ENCODE peak calls at places on chromosomes 7 and 10, in five cellular contexts. One of them, this sample, is unnamed.

GRCh38 chr7:150927954-150928340 is 50.2 kb downstream of the KCNH2 start:
- DNase-seq in HCT116: peak
- DNase-seq in GM12878: no peak
- DNase-seq in K562: peak
- DNase-seq in HepG2: no peak
- DNase-seq in this sample: no peak

GRCh38 chr10:17235136-17235535 is 7.1 kb downstream of the VIM start:
- DNase-seq in HepG2: no peak
- DNase-seq in K562: peak
- DNase-seq in GM12878: no peak
- DNase-seq in HCT116: no peak
- DNase-seq in this sample: peak

GRCh38 chr10:126199221-126199998 is 188.9 kb downstream of the ADAM12 start:
- DNase-seq in HepG2: no peak
- DNase-seq in GM12878: no peak
- DNase-seq in HCT116: peak
- DNase-seq in K562: peak
- DNase-seq in this sample: no peak

GRCh38 chr10:78856421-78856820 is 212.3 kb upstream of the ZMIZ1 start:
- DNase-seq in HepG2: no peak
- DNase-seq in GM12878: no peak
- DNase-seq in K562: no peak
- DNase-seq in HCT116: no peak
- DNase-seq in this sample: no peak

GRCh38 chr7:25763461-25763860 is 388.5 kb upstream of the NFE2L3 start:
- DNase-seq in K562: no peak
- DNase-seq in GM12878: no peak
- DNase-seq in HepG2: no peak
- DNase-seq in HCT116: no peak
- DNase-seq in this sample: no peak

GRCh38 chr7:12004547-12004946 is 172.5 kb upstream of the THSD7A start:
- DNase-seq in HepG2: no peak
- DNase-seq in K562: no peak
- DNase-seq in GM12878: no peak
- DNase-seq in HCT116: no peak
- DNase-seq in this sample: no peak

GRCh38 chr7:158999496-158999895 is 143.1 kb downstream of the DYNC2I1 start:
- DNase-seq in K562: no peak
- DNase-seq in HepG2: no peak
- DNase-seq in HCT116: no peak
- DNase-seq in GM12878: no peak
- DNase-seq in this sample: no peak

GRCh38 chr10:84336406-84336805 is 8.0 kb downstream of the CCSER2 start:
- DNase-seq in K562: no peak
- DNase-seq in GM12878: no peak
- DNase-seq in HCT116: no peak
- DNase-seq in HepG2: no peak
- DNase-seq in this sample: peak

GRCh38 chr7:21777916-21778315 is 167.8 kb downstream of the CDCA7L start:
- DNase-seq in GM12878: no peak
- DNase-seq in HCT116: no peak
- DNase-seq in K562: no peak
- DNase-seq in HepG2: no peak
- DNase-seq in this sample: no peak

GRCh38 chr7:151796871-151797270 is 80.0 kb downstream of the PRKAG2 start:
- DNase-seq in HCT116: no peak
- DNase-seq in K562: no peak
- DNase-seq in GM12878: no peak
- DNase-seq in HepG2: no peak
- DNase-seq in this sample: no peak

GRCh38 chr7:144468990-144469732 is 65.7 kb upstream of the NOBOX start:
- DNase-seq in HepG2: no peak
- DNase-seq in K562: no peak
- DNase-seq in HCT116: no peak
- DNase-seq in GM12878: no peak
- DNase-seq in this sample: no peak

GRCh38 chr10:97332586-97333350 is 1.8 kb downstream of the FRAT2 start:
- DNase-seq in HepG2: peak
- DNase-seq in GM12878: no peak
- DNase-seq in HCT116: no peak
- DNase-seq in K562: peak
- DNase-seq in this sample: peak

GRCh38 chr7:123828805-123829204 is 16.2 kb upstream of the HYAL4 start:
- DNase-seq in GM12878: no peak
- DNase-seq in HCT116: no peak
- DNase-seq in K562: no peak
- DNase-seq in HepG2: no peak
- DNase-seq in this sample: no peak

GRCh38 chr10:45410489-45410806 is 36.4 kb downstream of the ALOX5 start:
- DNase-seq in K562: no peak
- DNase-seq in GM12878: no peak
- DNase-seq in HepG2: no peak
- DNase-seq in HCT116: no peak
- DNase-seq in this sample: no peak

GRCh38 chr10:45409782-45410181 is 35.8 kb downstream of the ALOX5 start:
- DNase-seq in K562: peak
- DNase-seq in GM12878: no peak
- DNase-seq in HepG2: no peak
- DNase-seq in HCT116: no peak
- DNase-seq in this sample: no peak

GRCh38 chr10:45411607-45411940 is 37.6 kb downstream of the ALOX5 start:
- DNase-seq in GM12878: no peak
- DNase-seq in HCT116: no peak
- DNase-seq in K562: no peak
- DNase-seq in HepG2: no peak
- DNase-seq in this sample: no peak

GRCh38 chr10:45408421-45409319 is 34.7 kb downstream of the ALOX5 start:
- DNase-seq in HepG2: no peak
- DNase-seq in HCT116: no peak
- DNase-seq in GM12878: no peak
- DNase-seq in K562: peak
- DNase-seq in this sample: no peak

DNA sequence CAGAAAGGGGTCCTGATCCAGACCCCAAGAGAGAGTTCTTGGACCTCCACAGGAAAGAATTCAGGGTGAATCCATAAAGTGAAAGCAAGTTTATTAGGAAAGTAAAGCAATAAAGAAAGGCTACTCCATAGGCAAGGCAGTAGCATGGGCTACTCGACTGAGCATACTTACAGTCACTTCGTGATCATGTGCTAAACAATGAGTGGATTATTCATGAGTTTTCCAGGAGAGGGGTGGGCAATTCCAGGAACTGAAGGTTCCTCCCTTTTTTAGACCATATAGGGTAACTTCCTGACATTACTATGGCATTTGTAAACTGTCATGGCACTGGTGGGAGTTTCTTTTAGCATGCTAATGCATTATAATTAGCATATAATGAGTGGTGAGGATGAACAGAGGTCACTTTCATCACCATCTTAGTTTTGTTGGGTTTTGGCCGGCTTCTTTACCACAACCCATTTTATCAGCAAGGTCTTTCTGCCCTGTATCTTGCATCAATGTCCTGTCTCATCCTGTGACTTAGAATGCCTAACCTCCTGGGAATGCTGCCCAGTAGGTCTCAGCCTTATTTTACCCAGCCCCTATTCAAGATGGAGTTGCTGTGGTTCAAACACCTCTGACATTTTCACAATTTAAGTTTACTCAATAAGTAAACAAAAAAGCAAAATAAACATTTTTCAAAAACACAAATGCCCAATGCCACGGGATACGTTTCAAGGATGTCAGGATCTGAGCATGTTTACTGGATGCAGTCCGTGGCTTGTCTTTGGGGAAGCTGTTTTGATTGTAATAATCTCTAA is 37.0 kb downstream of the ALOX5 start:
- DNase-seq in HepG2: no peak
- DNase-seq in HCT116: no peak
- DNase-seq in K562: peak
- DNase-seq in GM12878: no peak
- DNase-seq in this sample: no peak
- TF ChIP-seq REST in HepG2: no peak
- TF ChIP-seq REST in HCT116: no peak
- TF ChIP-seq REST in K562: peak
- TF ChIP-seq REST in GM12878: no peak
- TF ChIP-seq REST in this sample: no peak

DNA sequence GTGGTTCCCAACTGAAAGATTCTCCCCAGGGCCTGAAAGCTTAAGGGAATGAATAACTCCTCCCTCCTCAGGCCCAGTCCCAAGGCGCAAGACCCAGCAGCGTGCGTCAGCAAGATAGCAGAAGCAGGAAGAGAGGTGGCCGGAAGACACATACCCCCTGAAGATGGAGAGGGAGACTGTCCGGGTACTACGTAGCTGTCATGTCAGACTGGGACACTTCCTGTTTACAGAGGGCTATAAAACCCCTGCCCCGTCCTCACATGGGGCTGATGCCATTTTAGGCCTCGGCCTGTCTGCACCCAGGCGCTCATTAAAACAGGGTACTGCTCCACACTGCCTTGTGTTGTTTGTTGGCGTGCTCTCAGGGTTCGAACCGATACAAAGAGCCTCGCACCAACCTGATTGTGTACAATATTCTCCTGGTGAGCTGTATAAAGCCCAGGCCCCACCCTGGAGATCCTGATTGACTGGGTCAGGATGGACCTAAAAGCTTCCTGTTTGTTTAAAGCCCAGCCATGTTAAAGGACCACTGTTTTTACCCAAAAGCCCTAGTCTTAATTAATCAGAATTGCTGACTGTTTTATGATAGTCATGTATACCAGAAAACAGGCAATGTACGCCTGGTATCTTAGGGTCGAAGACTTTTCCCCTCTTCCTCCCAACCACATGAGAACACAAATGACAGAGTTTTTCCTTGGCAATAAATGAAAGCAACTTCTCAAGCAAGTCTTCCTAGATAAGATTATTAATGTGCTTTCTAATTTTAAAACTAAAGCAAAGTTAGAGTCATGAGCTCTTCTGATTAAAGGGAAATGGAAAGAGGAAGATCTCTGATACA is 251.5 kb downstream of the DOCK4 start:
- DNase-seq in K562: peak
- DNase-seq in HCT116: no peak
- DNase-seq in GM12878: no peak
- DNase-seq in HepG2: no peak
- DNase-seq in this sample: no peak
- TF ChIP-seq EZH2 in K562: no peak
- TF ChIP-seq EZH2 in HCT116: no peak
- TF ChIP-seq EZH2 in GM12878: no peak
- TF ChIP-seq EZH2 in HepG2: no peak
- TF ChIP-seq EZH2 in this sample: no peak

GRCh38 chr7:76086070-76086469 is 38.2 kb downstream of the MDH2 start:
- DNase-seq in GM12878: no peak
- DNase-seq in HepG2: no peak
- DNase-seq in K562: no peak
- DNase-seq in HCT116: no peak
- DNase-seq in this sample: no peak
- H2AFZ ChIP-seq in GM12878: no peak
- H2AFZ ChIP-seq in HepG2: no peak
- H2AFZ ChIP-seq in K562: no peak
- H2AFZ ChIP-seq in HCT116: no peak
- H2AFZ ChIP-seq in this sample: no peak

GRCh38 chr7:157233677-157234076 is 95.0 kb downstream of the UBE3C start:
- DNase-seq in GM12878: no peak
- DNase-seq in HCT116: no peak
- DNase-seq in HepG2: no peak
- DNase-seq in K562: no peak
- DNase-seq in this sample: no peak

GRCh38 chr7:157234271-157234670 is 95.5 kb downstream of the UBE3C start:
- DNase-seq in K562: no peak
- DNase-seq in GM12878: no peak
- DNase-seq in HCT116: no peak
- DNase-seq in HepG2: no peak
- DNase-seq in this sample: no peak

GRCh38 chr7:157224627-157225026 is 85.9 kb downstream of the UBE3C start:
- DNase-seq in K562: peak
- DNase-seq in HepG2: peak
- DNase-seq in GM12878: no peak
- DNase-seq in HCT116: no peak
- DNase-seq in this sample: no peak

GRCh38 chr7:157228864-157229422 is 90.2 kb downstream of the UBE3C start:
- DNase-seq in HCT116: no peak
- DNase-seq in HepG2: peak
- DNase-seq in K562: peak
- DNase-seq in GM12878: no peak
- DNase-seq in this sample: peak
- TF ChIP-seq REST in HCT116: no peak
- TF ChIP-seq REST in HepG2: no peak
- TF ChIP-seq REST in K562: no peak
- TF ChIP-seq REST in GM12878: no peak
- TF ChIP-seq REST in this sample: no peak

GRCh38 chr10:71268247-71268691 is 50.8 kb upstream of the SLC29A3 start:
- DNase-seq in K562: peak
- DNase-seq in GM12878: no peak
- DNase-seq in HCT116: no peak
- DNase-seq in HepG2: peak
- DNase-seq in this sample: peak
- TF ChIP-seq EZH2 in K562: no peak
- TF ChIP-seq EZH2 in GM12878: no peak
- TF ChIP-seq EZH2 in HCT116: no peak
- TF ChIP-seq EZH2 in HepG2: no peak
- TF ChIP-seq EZH2 in this sample: no peak

DNA sequence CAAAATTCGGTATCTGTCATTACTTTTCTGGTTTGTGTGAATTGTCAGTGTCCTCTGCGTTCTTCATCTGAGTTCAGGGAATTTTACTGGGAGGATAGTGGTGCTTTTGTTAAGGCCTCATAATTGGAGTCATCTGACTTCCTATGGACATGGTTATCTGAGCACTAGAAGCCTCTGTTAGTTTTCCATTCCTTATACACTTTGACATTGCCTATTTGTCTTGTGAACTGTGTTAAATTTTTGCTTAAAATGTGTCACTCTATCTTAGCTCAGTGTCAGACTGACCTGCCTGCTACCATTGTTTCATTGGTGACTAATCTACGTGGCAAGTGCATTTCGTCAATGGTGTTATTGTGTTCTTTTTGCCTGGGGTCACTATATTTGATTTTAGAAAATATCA is 253.3 kb downstream of the SEMA3A start:
- DNase-seq in HCT116: no peak
- DNase-seq in GM12878: no peak
- DNase-seq in K562: no peak
- DNase-seq in HepG2: no peak
- DNase-seq in this sample: no peak
- H2AFZ ChIP-seq in HCT116: no peak
- H2AFZ ChIP-seq in GM12878: no peak
- H2AFZ ChIP-seq in K562: no peak
- H2AFZ ChIP-seq in HepG2: no peak
- H2AFZ ChIP-seq in this sample: peak

GRCh38 chr10:113326160-113327111 is 226.4 kb upstream of the HABP2 start:
- DNase-seq in K562: peak
- DNase-seq in HepG2: peak
- DNase-seq in GM12878: peak
- DNase-seq in HCT116: peak
- DNase-seq in this sample: peak
- TF ChIP-seq REST in K562: no peak
- TF ChIP-seq REST in HepG2: no peak
- TF ChIP-seq REST in GM12878: no peak
- TF ChIP-seq REST in HCT116: no peak
- TF ChIP-seq REST in this sample: no peak

This sample was measured in GM23338.